ENCODE peak calls at places on chromosomes 6 and 20, in five cellular contexts. J is T-helper 17 cell; T is activated naive CD8-positive, alpha-beta T cell treated with anti-CD3 and anti-CD28 coated beads for 36 hours; U is nucleus accumbens; W is SW 1271. Z is an unnamed sample.

GRCh38 chr6:73452107-73452461 is at the start of gene CGAS:
- DNase-seq in W (peak; percentile 58), U (no peak), T (peak; percentile 85), J (peak; percentile 73), Z (peak; percentile 93)

GRCh38 chr20:35595456-35595855 is 20.2 kb upstream of the SPAG4 start:
- DNase-seq in T (no peak), W (no peak), J (no peak), U (no peak), Z (peak; percentile 41)

GRCh38 chr6:111230351-111231077 is 143.2 kb downstream of the SLC16A10 start:
- DNase-seq in J (no peak), T (no peak), U (no peak), W (no peak), Z (no peak)

GRCh38 chr6:74871757-74872156 is 334.1 kb downstream of the COL12A1 start:
- DNase-seq in U (no peak), J (no peak), W (no peak), T (no peak), Z (no peak)

GRCh38 chr6:87700729-87701675 is 1.0 kb downstream of the AKIRIN2 start:
- DNase-seq in W (peak; percentile 48), U (peak; percentile 57), T (peak; percentile 36), J (peak; percentile 22), Z (peak; percentile 87)

GRCh38 chr6:68729377-68729903 is 94.4 kb downstream of the ADGRB3 start:
- DNase-seq in J (no peak), U (no peak), T (no peak), W (no peak), Z (no peak)

GRCh38 chr6:158004696-158005095 is 23.0 kb downstream of the SYNJ2 start:
- DNase-seq in T (no peak), J (no peak), W (no peak), U (no peak), Z (no peak)

GRCh38 chr20:2130062-2130591 is 28.5 kb downstream of the STK35 start:
- DNase-seq in W (no peak), U (no peak), J (no peak), T (no peak), Z (no peak)

GRCh38 chr6:85670573-85670972 is 27.9 kb upstream of the SYNCRIP start:
- DNase-seq in J (no peak), W (no peak), T (no peak), U (no peak), Z (no peak)

GRCh38 chr6:108250240-108250866 is 10.5 kb downstream of the SNX3 start:
- DNase-seq in J (no peak), T (no peak), W (no peak), U (no peak), Z (no peak)

Z was measured in left lung.